ENCODE peak calls at places on chromosomes 1 and 21, in eight cellular contexts. M is CD8-positive, alpha-beta T cell; F is brain microvascular endothelial cell; I is GM23248; D is tibial artery; V is esophagus squamous epithelium; N is psoas muscle; E is H1. R is an unnamed sample.

GRCh38 chr1:33588726-33589125 is 116.3 kb downstream of the ZSCAN20 start:
- DNase-seq in N (no peak), V (no peak), I (no peak), E (no peak), D (no peak), M (no peak), F (no peak), R (no peak)

GRCh38 chr1:16122916-16123315 is 33.0 kb downstream of the EPHA2 start:
- DNase-seq in V (no peak), N (no peak), E (no peak), I (peak), D (no peak), F (peak), M (peak), R (no peak)

GRCh38 chr1:2121071-2121691 is 71.0 kb downstream of the PRKCZ start:
- DNase-seq in E (no peak), V (no peak), I (no peak), D (no peak), M (no peak), F (no peak), N (no peak), R (no peak)

GRCh38 chr1:239179001-239179400 is 207.4 kb upstream of the CHRM3 start:
- DNase-seq in D (no peak), V (no peak), E (no peak), M (no peak), I (no peak), F (no peak), N (no peak), R (no peak)

GRCh38 chr1:182634306-182635072 is 30.3 kb upstream of the RGS16 start:
- DNase-seq in F (no peak), M (no peak), I (no peak), E (no peak), V (no peak), N (no peak), D (no peak), R (no peak)

GRCh38 chr21:34128124-34128523 is 54.7 kb downstream of the MRPS6 start:
- DNase-seq in V (no peak), M (no peak), F (no peak), I (peak), N (no peak), E (no peak), D (peak), R (no peak)

GRCh38 chr1:157968951-157969350 is 24.5 kb upstream of the KIRREL1 start:
- DNase-seq in M (no peak), V (no peak), D (no peak), N (peak), F (peak), I (peak), E (no peak), R (no peak)

GRCh38 chr1:205354259-205354904 is 2.3 kb downstream of the KLHDC8A start:
- DNase-seq in D (no peak), V (no peak), F (peak), M (peak), I (peak), N (no peak), E (no peak), R (no peak)

GRCh38 chr1:110538082-110538481 is 19.1 kb upstream of the KCNA10 start:
- DNase-seq in N (no peak), M (no peak), F (no peak), I (no peak), D (peak), E (no peak), V (no peak), R (no peak)

GRCh38 chr21:33039542-33039941 is 13.8 kb downstream of the OLIG2 start:
- DNase-seq in E (no peak), N (no peak), D (no peak), V (no peak), F (no peak), I (no peak), M (no peak), R (no peak)

GRCh38 chr1:112866151-112866550 is 89.8 kb downstream of the SLC16A1 start:
- DNase-seq in N (no peak), D (no peak), M (no peak), F (peak), E (no peak), V (no peak), I (peak), R (no peak)

GRCh38 chr1:240658312-240658975 is 46.5 kb upstream of the GREM2 start:
- DNase-seq in M (no peak), I (peak), F (no peak), E (no peak), N (no peak), D (no peak), V (no peak), R (no peak)

GRCh38 chr1:18530567-18531502 is 50.1 kb downstream of the KLHDC7A start:
- DNase-seq in E (no peak), N (no peak), I (no peak), F (no peak), V (no peak), D (no peak), M (peak), R (no peak)

GRCh38 chr1:225657462-225657989 is 4.6 kb upstream of the ENAH start:
- DNase-seq in M (no peak), V (no peak), D (no peak), N (no peak), E (no peak), F (peak), I (peak), R (no peak)

GRCh38 chr1:32231843-32232432 is 9.7 kb downstream of the EIF3I start:
- DNase-seq in D (no peak), F (no peak), N (no peak), M (no peak), V (no peak), E (no peak), I (no peak), R (no peak)

GRCh38 chr1:154325583-154326545 is 539 bp downstream of the ATP8B2 start:
- DNase-seq in V (no peak), E (no peak), M (no peak), N (peak), I (peak), D (peak), F (peak), R (peak)

GRCh38 chr1:29259802-29260441 is 23.6 kb downstream of the PTPRU start:
- DNase-seq in M (no peak), V (no peak), D (peak), N (peak), I (peak), F (no peak), E (no peak), R (no peak)

GRCh38 chr21:44489962-44490361 is 34.7 kb downstream of the LRRC3 start:
- DNase-seq in I (no peak), F (no peak), M (no peak), E (no peak), N (no peak), V (no peak), D (no peak), R (no peak)

GRCh38 chr1:246724725-246725095 is 501 bp downstream of the SCCPDH start:
- DNase-seq in F (peak), M (no peak), E (no peak), I (peak), V (no peak), N (no peak), D (no peak), R (no peak)

GRCh38 chr1:231162300-231162969 is 577 bp downstream of the TRIM67 start:
- DNase-seq in E (peak), M (no peak), F (peak), V (no peak), I (peak), N (peak), D (no peak), R (peak)

GRCh38 chr1:64136749-64137568 is 66.5 kb upstream of the UBE2U start:
- DNase-seq in N (peak), V (no peak), E (peak), I (peak), D (peak), F (peak), M (peak), R (no peak)

GRCh38 chr1:204475651-204476432 is 18.8 kb downstream of the PIK3C2B start:
- DNase-seq in D (no peak), N (no peak), F (no peak), E (no peak), M (no peak), V (no peak), I (no peak), R (no peak)

GRCh38 chr1:207181838-207182237 is 77.8 kb downstream of the C4BPA start:
- DNase-seq in E (no peak), I (no peak), V (no peak), M (no peak), N (no peak), D (no peak), F (no peak), R (no peak)

GRCh38 chr1:242011879-242012674 is 13.2 kb upstream of the MAP1LC3C start:
- DNase-seq in M (no peak), N (peak), E (no peak), I (peak), F (no peak), D (no peak), V (no peak), R (no peak)

GRCh38 chr1:209657140-209657879 is 5.1 kb upstream of the LAMB3 start:
- DNase-seq in M (no peak), I (peak), F (no peak), E (no peak), V (no peak), D (no peak), N (no peak), R (peak)

GRCh38 chr1:159752135-159752580 is 28.6 kb upstream of the DUSP23 start:
- DNase-seq in V (peak), E (no peak), I (peak), N (peak), M (no peak), F (no peak), D (peak), R (no peak)

GRCh38 chr1:91278754-91279153 is 125.9 kb downstream of the HFM1 start:
- DNase-seq in D (no peak), E (no peak), N (no peak), I (peak), F (no peak), V (no peak), M (no peak), R (no peak)

GRCh38 chr1:232393834-232394146 is 236.1 kb downstream of the SIPA1L2 start:
- DNase-seq in E (no peak), F (no peak), I (no peak), M (no peak), V (no peak), D (no peak), N (no peak), R (no peak)

GRCh38 chr1:109630081-109630880 is 10.6 kb downstream of the AMPD2 start:
- DNase-seq in V (no peak), I (no peak), N (no peak), E (no peak), M (peak), D (peak), F (no peak), R (no peak)

GRCh38 chr1:207431508-207431907 is 22.6 kb upstream of the CR2 start:
- DNase-seq in V (no peak), I (no peak), D (no peak), F (no peak), M (no peak), E (no peak), N (no peak), R (no peak)

GRCh38 chr1:44316231-44316759 is 38.8 kb downstream of the ERI3 start:
- DNase-seq in I (no peak), V (no peak), M (no peak), F (peak), N (no peak), E (no peak), D (no peak), R (peak)

GRCh38 chr1:167016090-167016750 is 27.1 kb downstream of the MAEL start:
- DNase-seq in N (no peak), D (no peak), E (no peak), F (no peak), V (no peak), M (no peak), I (no peak), R (no peak)

GRCh38 chr21:42997053-42997452 is 22.7 kb downstream of the PKNOX1 start:
- DNase-seq in E (no peak), F (peak), D (peak), I (peak), V (no peak), M (no peak), N (peak), R (no peak)

GRCh38 chr21:37196847-37197246 is 70.3 kb downstream of the VPS26C start:
- DNase-seq in E (no peak), N (no peak), V (no peak), D (no peak), M (no peak), I (no peak), F (no peak), R (no peak)

GRCh38 chr1:198563578-198563977 is 23.1 kb upstream of the ATP6V1G3 start:
- DNase-seq in M (no peak), D (no peak), N (no peak), I (peak), V (no peak), F (no peak), E (no peak), R (no peak)

DNA sequence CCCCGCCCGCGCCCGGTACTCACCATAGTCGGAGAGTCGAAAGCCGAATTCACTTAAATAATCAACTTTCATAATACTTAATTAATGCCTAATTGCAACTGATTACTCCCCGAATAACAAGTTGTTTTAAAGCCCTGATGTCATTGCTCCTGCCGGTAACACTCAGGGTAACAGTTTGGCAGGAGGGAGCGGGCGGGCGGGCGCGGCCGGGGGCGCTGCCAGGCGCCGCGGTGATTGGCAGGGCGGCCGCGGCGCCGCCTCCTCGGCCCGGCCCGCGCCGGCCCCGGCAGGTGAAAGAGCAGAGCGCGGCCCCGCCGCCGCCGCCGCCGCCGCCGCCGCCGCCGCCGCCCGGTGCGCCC is 102.2 kb downstream of the CASZ1 start:
- DNase-seq in N (no peak), D (no peak), E (no peak), M (peak), V (no peak), I (peak), F (no peak), R (peak)
- H3K4me3 ChIP-seq in N (peak), D (peak), E (peak), M (no peak), V (peak), I (peak), F (peak), R (peak)

GRCh38 chr1:224358288-224358687 is 1.6 kb downstream of the CNIH4 start:
- DNase-seq in N (no peak), M (no peak), F (no peak), V (no peak), D (no peak), I (no peak), E (no peak), R (no peak)
- H3K4me3 ChIP-seq in N (peak), M (peak), F (peak), V (peak), D (peak), I (peak), E (peak), R (no peak)

GRCh38 chr1:193740762-193741161 is 554.3 kb upstream of the B3GALT2 start:
- DNase-seq in D (no peak), E (no peak), M (no peak), I (no peak), V (no peak), F (no peak), N (no peak), R (no peak)

GRCh38 chr1:193736507-193736906 is 550.1 kb upstream of the B3GALT2 start:
- DNase-seq in N (no peak), F (no peak), V (no peak), I (no peak), E (no peak), M (no peak), D (no peak), R (no peak)

DNA sequence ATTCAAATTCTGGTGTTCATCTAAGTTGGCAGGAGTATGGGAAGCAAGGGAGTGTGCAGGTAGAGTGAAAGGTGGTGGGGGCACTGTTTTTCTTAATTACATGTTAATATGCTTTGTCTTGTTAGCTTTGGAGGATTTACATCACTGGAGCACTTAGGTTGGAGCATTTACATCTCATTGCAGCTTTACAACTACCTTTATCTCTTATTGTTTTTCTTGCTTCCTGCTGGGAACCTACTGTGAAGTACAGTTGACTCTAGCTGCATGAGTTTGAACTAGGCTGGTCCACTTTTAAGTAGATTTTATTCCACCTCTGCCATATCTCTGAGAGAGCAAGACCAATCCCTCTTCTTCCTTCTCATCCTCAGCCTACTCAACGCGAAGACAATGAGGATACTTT is 554.8 kb upstream of the B3GALT2 start:
- DNase-seq in I (no peak), D (no peak), M (no peak), E (peak), F (no peak), N (no peak), V (no peak), R (no peak)
- H3K4me3 ChIP-seq in I (no peak), D (no peak), M (no peak), E (no peak), F (no peak), N (no peak), V (no peak), R (no peak)

GRCh38 chr1:72282690-72283203 is 408 bp upstream of the NEGR1 start:
- DNase-seq in I (peak), D (peak), E (no peak), V (no peak), M (peak), N (peak), F (peak), R (peak)

GRCh38 chr1:72280714-72281113 is 1.6 kb downstream of the NEGR1 start:
- DNase-seq in F (no peak), M (no peak), E (no peak), D (no peak), N (no peak), V (no peak), I (peak), R (no peak)

GRCh38 chr1:72282271-72282656 is at the start of gene NEGR1:
- DNase-seq in F (peak), M (peak), E (no peak), D (peak), N (peak), V (no peak), I (peak), R (peak)

GRCh38 chr1:72281144-72281543 is 1.2 kb downstream of the NEGR1 start:
- DNase-seq in E (no peak), V (no peak), M (no peak), D (no peak), I (peak), N (no peak), F (no peak), R (no peak)

DNA sequence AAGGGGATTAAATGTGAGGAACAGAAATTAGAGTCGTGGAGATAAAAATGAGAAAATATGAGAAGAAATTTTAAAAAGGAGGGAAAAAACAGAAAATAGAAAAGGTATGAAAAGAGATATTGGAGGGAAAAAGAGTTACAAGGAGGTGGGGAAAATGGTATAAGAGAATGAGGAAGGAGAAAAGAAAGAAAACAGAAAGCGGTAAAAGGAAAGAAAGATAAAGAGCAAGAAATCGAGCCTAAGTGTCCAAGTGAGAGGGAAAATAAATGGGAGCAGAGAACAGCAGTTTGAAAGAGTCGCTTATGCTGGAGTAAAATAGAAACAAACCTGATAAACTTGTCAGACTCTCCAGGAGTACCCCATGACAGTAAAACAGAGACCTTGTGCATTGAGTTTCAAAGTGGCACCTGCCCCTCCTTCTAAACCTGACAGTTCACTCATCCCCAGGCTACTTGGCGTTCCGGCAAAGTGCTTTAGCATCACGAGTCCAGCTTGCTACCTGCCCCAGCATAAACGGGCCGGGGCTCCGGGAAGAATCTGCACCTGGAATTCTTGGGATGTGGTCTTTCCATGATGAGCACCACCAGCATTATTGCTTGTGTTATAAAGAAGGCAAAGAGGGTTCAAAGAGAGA is 585 bp downstream of the NEGR1 start:
- DNase-seq in M (no peak), I (peak), E (no peak), D (peak), N (no peak), V (no peak), F (no peak), R (no peak)
- H3K4me3 ChIP-seq in M (peak), I (peak), E (peak), D (peak), N (peak), V (peak), F (peak), R (no peak)

GRCh38 chr1:57696904-57697303 is 273.0 kb upstream of the DAB1 start:
- DNase-seq in F (no peak), E (no peak), I (no peak), V (no peak), D (no peak), M (no peak), N (no peak), R (no peak)
- H3K4me3 ChIP-seq in F (no peak), E (no peak), I (no peak), V (no peak), D (no peak), M (no peak), N (no peak), R (no peak)

GRCh38 chr1:170619167-170620030 is 44.5 kb upstream of the PRRX1 start:
- DNase-seq in M (no peak), E (no peak), V (no peak), D (no peak), I (peak), F (peak), N (no peak), R (no peak)

GRCh38 chr1:170620164-170620563 is 43.8 kb upstream of the PRRX1 start:
- DNase-seq in M (no peak), E (no peak), D (no peak), N (no peak), I (peak), V (no peak), F (no peak), R (no peak)

GRCh38 chr1:170623171-170623570 is 40.8 kb upstream of the PRRX1 start:
- DNase-seq in F (peak), E (no peak), I (peak), M (no peak), V (no peak), N (no peak), D (no peak), R (no peak)

GRCh38 chr1:170618418-170618817 is 45.5 kb upstream of the PRRX1 start:
- DNase-seq in M (no peak), F (no peak), V (no peak), N (no peak), D (no peak), I (peak), E (no peak), R (no peak)

GRCh38 chr1:170624141-170624540 is 39.8 kb upstream of the PRRX1 start:
- DNase-seq in N (no peak), I (no peak), M (no peak), F (no peak), D (no peak), V (no peak), E (no peak), R (no peak)
- H3K4me3 ChIP-seq in N (no peak), I (no peak), M (no peak), F (no peak), D (no peak), V (no peak), E (no peak), R (no peak)

GRCh38 chr1:203300441-203301330 is 4.6 kb upstream of the BTG2 start:
- DNase-seq in I (no peak), V (no peak), N (no peak), F (no peak), E (no peak), M (no peak), D (no peak), R (no peak)
- H3K4me3 ChIP-seq in I (no peak), V (no peak), N (no peak), F (no peak), E (no peak), M (no peak), D (no peak), R (peak)